ENCODE peak calls at places on chromosome 9, in ten cellular contexts. E is SHP77 treated with DMSO at 0.1 percent for 48 hours; R is stimulated activated CD4-positive, alpha-beta T cell treated with anti-CD3 and anti-CD28 coated beads, Interleukin-2, amount 100 ng/mL, for 48 hours; X is AG08396; Y is mesenchymal stem cell; N is WTC11; W is heart right ventricle; G is activated CD4-positive, alpha-beta memory T cell treated with anti-CD3 and anti-CD28 coated beads, Interleukin-2, amount 10 ng/mL, durations not matched to agents 7 days and 5 days; L is hepatic stellate cell; H is caudate nucleus. S is an unnamed sample.

GRCh38 chr9:115058684-115059315 is 59.2 kb downstream of the TNC start:
- DNase-seq in E (no peak), R (no peak), X (peak), Y (peak), N (no peak), W (no peak), G (no peak), L (peak), H (no peak), S (no peak)

GRCh38 chr9:129482521-129483466 is 138.1 kb downstream of the C9orf50 start:
- DNase-seq in E (no peak), R (no peak), X (peak), Y (peak), N (no peak), W (peak), G (peak), L (peak), H (peak), S (peak)

GRCh38 chr9:124218438-124219289 is 39.1 kb upstream of the NEK6 start:
- DNase-seq in E (no peak), R (peak), X (peak), Y (peak), N (no peak), W (no peak), G (peak), L (peak), H (no peak), S (peak)

GRCh38 chr9:113675475-113675941 is 200.6 kb upstream of the ZNF618 start:
- DNase-seq in E (no peak), R (no peak), X (peak), Y (peak), N (no peak), W (peak), G (no peak), L (peak), H (no peak), S (peak)

GRCh38 chr9:106921341-106921899 is 58.5 kb downstream of the ZNF462 start:
- DNase-seq in E (no peak), R (no peak), X (peak), Y (peak), N (no peak), W (no peak), G (no peak), L (peak), H (no peak), S (peak)

GRCh38 chr9:120946259-120946658 is 19.7 kb upstream of the TRAF1 start:
- DNase-seq in E (no peak), R (no peak), X (peak), Y (no peak), N (no peak), W (no peak), G (no peak), L (no peak), H (no peak), S (peak)

GRCh38 chr9:88537743-88538055 is 2.7 kb downstream of the NXNL2 start:
- DNase-seq in E (no peak), R (no peak), X (peak), Y (peak), N (no peak), W (peak), G (peak), L (peak), H (peak), S (peak)

GRCh38 chr9:75844321-75844720 is 46.2 kb upstream of the PCSK5 start:
- DNase-seq in E (no peak), R (no peak), X (no peak), Y (no peak), N (no peak), W (no peak), G (no peak), L (no peak), H (no peak), S (no peak)

GRCh38 chr9:133967024-133967741 is 24.9 kb downstream of the VAV2 start:
- DNase-seq in E (no peak), R (no peak), X (no peak), Y (peak), N (no peak), W (no peak), G (no peak), L (no peak), H (no peak), S (no peak)

GRCh38 chr9:32434892-32435291 is 50.4 kb downstream of the ACO1 start:
- DNase-seq in E (no peak), R (no peak), X (no peak), Y (peak), N (no peak), W (no peak), G (no peak), L (no peak), H (no peak), S (no peak)